ENCODE peak calls at places on chromosome 3, in six cellular contexts. M is IMR-90, R is epithelial cell of esophagus, P is cardiac fibroblast, E is neural crest cell, A is BE2C. T is an unnamed sample.

GRCh38 chr3:58535531-58536500 is 1.2 kb downstream of the ACOX2 start:
- DNase-seq in A (no peak), P (no peak), E (no peak), M (no peak), R (no peak), T (peak)

GRCh38 chr3:7562892-7563291 is 702.0 kb downstream of the GRM7 start:
- DNase-seq in A (no peak), E (no peak), P (no peak), M (no peak), R (peak), T (no peak)

GRCh38 chr3:42668793-42669217 is 15.3 kb downstream of the ZBTB47 start:
- DNase-seq in M (no peak), A (no peak), R (peak), E (no peak), P (peak), T (no peak)

GRCh38 chr3:114758828-114759709 is 388.0 kb downstream of the ZBTB20 start:
- DNase-seq in P (peak), R (peak), M (peak), A (no peak), E (no peak), T (no peak)

GRCh38 chr3:106880206-106880605 is 497.0 kb upstream of the CCDC54 start:
- DNase-seq in P (no peak), M (no peak), R (no peak), E (no peak), A (no peak), T (no peak)

GRCh38 chr3:156674911-156675743 is 737 bp downstream of the TIPARP start:
- DNase-seq in R (peak), E (peak), M (peak), A (peak), P (peak), T (peak)

GRCh38 chr3:194225988-194226663 is 90.2 kb downstream of the HES1 start:
- DNase-seq in R (peak), P (no peak), E (no peak), A (no peak), M (no peak), T (no peak)

GRCh38 chr3:143895805-143896204 is 47.5 kb upstream of the SLC9A9 start:
- DNase-seq in P (peak), M (peak), R (no peak), E (no peak), A (no peak), T (no peak)

GRCh38 chr3:148614463-148614862 is 83.2 kb upstream of the AGTR1 start:
- DNase-seq in A (no peak), M (no peak), R (no peak), E (no peak), P (no peak), T (no peak)

GRCh38 chr3:17091895-17092294 is 207.1 kb downstream of the PLCL2 start:
- DNase-seq in A (no peak), M (peak), E (no peak), R (no peak), P (peak), T (no peak)

DNA sequence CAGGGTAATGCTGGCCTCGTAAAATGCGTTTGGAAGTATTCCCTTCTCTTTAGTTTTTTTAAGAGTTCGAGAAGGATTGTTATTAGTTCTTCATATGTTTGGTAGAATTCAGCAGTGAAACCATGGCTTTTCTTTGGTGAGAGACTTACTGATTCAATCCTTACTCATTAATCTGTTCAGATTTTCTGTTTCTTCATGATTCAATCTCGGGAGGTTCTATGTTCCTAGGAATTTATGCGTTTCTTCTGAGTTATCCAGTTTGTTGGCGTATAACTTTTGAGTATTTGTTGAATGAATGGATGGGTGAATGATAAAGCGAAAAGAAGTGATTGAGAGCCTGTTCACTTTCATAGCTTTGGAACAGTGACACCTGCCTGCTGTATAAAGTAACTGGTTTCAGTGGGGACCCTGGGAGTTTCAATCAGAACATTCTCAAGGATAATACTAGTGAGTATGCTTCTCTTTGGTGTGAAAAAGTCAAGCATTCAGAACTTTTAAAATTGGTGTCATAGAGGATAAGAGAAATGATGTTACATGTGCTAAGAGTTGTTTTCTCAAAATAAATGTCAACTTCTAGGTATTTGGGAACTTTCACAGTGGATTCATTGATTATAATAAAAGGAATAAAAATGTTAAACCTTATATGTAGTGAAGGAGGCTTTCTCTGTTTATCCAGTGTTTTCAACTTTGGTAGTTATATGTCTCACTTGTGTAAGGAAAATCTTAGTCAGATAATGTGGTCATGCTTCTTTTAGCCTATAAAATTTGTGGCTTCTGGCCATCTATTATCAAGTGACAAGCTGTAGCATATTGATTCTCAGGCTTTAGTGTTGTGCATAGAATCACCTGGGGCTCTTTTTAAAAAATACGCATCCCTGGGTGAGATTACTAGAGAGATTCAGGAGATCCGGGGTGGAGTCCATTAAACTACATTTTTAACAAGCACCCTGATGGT is 11.7 kb downstream of the LRCH3 start:
- DNase-seq in R (no peak), M (no peak), P (no peak), E (no peak), A (no peak), T (no peak)
- TF ChIP-seq CTCF in R (peak), M (peak), P (peak), E (peak), A (peak), T (no peak)

GRCh38 chr3:61889259-61889658 is 327.9 kb downstream of the PTPRG start:
- DNase-seq in R (no peak), A (no peak), M (no peak), E (no peak), P (no peak), T (no peak)
- TF ChIP-seq CTCF in R (no peak), A (no peak), M (no peak), E (no peak), P (no peak), T (no peak)

GRCh38 chr3:40618158-40618557 is 93.4 kb downstream of the ZNF621 start:
- DNase-seq in P (no peak), M (no peak), E (no peak), R (no peak), A (no peak), T (no peak)

GRCh38 chr3:40615916-40616315 is 91.2 kb downstream of the ZNF621 start:
- DNase-seq in P (no peak), R (no peak), M (no peak), E (peak), A (no peak), T (no peak)

GRCh38 chr3:40615110-40615915 is 90.6 kb downstream of the ZNF621 start:
- DNase-seq in E (peak), A (peak), P (no peak), M (no peak), R (no peak), T (peak)

GRCh38 chr3:40616420-40616819 is 91.7 kb downstream of the ZNF621 start:
- DNase-seq in P (no peak), R (no peak), E (no peak), M (no peak), A (no peak), T (no peak)

DNA sequence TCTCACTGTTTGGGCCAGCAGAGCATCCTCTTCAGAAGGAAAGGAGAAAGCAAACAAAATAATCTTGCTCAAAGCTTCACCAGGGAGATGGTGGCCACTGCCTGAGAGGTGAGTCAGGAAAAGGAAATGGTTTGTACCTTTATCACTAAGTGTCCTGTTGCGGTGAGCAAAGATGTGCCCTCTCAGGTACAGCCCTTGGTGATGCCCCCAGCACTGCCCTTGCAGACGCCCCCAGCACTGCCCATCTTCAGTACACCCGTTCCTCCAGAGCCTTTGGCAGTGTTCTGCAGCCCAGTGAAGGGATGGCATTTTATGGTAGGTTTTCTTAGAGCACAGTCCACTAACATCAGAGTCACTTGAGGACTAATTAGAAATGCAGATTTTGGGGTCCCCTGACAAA is 92.3 kb downstream of the ZNF621 start:
- DNase-seq in P (no peak), A (no peak), E (no peak), M (no peak), R (no peak), T (no peak)
- TF ChIP-seq CTCF in P (no peak), A (no peak), E (no peak), M (no peak), R (no peak), T (no peak)

DNA sequence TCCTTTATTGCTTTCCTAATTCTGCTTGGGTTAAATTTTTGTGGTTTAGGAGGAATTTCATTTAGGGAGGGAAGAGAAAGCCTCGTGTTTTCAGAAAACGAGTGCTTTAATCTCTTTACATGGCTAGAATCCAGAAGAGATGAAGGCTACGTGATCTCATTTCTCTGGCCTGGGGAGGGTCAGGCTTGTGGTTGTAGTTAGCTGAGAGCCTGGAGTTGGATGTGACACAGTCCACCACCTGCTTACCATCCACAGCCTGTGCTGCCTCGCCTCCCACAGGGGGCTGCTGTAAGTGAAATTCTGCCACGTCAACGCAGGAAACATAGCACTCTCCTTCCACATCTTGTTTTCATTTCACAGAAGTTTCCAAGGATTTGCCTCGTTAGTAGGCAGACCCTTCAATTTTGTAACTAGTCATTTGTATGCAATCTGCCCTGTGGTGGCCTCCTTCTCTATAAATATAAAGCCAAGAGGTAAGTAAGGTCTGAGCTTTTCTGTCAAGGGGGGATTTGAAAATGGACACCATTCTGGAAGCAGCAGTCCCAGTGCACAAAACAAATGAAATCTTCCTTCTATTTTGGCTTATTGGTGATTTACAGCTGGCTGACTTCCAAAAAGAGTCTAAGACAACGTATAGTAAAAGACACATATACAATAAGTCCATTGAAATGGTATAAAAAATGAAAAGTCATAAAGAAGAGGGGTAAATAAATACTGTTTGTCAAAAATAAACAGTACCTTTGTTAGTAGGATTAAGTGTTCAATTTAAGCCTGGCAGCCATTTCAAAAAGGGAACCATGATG is 3.4 kb downstream of the GXYLT2 start:
- DNase-seq in P (peak), E (no peak), M (peak), R (peak), A (peak), T (peak)
- TF ChIP-seq CTCF in P (peak), E (no peak), M (peak), R (no peak), A (peak), T (no peak)

T was measured in nephron progenitor cell.